ENCODE peak calls at places on chromosome 20, in five cellular contexts. P is heart left ventricle, G is lower leg skin, J is endothelial cell, Y is WTC11. O is an unnamed sample.

GRCh38 chr20:14055127-14055742 is 59.9 kb downstream of the MACROD2 start:
- DNase-seq in G (no peak), Y (no peak), P (no peak), J (peak), O (peak)

GRCh38 chr20:31644701-31645100 is 7.0 kb downstream of the COX4I2 start:
- DNase-seq in G (no peak), Y (no peak), P (no peak), J (no peak), O (no peak)

GRCh38 chr20:44990425-44990824 is 24.1 kb downstream of the STK4 start:
- DNase-seq in J (no peak), G (no peak), P (no peak), Y (no peak), O (peak)

GRCh38 chr20:11094196-11094595 is 420.4 kb upstream of the JAG1 start:
- DNase-seq in Y (no peak), J (no peak), G (no peak), P (no peak), O (no peak)

GRCh38 chr20:46333136-46333991 is 25.1 kb upstream of the CDH22 start:
- DNase-seq in P (no peak), Y (no peak), G (no peak), J (no peak), O (no peak)

GRCh38 chr20:32763202-32763999 is 1.2 kb downstream of the DNMT3B start:
- DNase-seq in Y (peak), G (no peak), J (no peak), P (no peak), O (no peak)

GRCh38 chr20:63969851-63970713 is at the start of gene ZNF512B:
- DNase-seq in G (peak), J (peak), Y (peak), P (peak), O (peak)

GRCh38 chr20:3616250-3616649 is 46.9 kb downstream of the GFRA4 start:
- DNase-seq in P (no peak), J (no peak), Y (peak), G (no peak), O (peak)

GRCh38 chr20:46200582-46201570 is 82.8 kb downstream of the CD40 start:
- DNase-seq in G (no peak), Y (no peak), J (no peak), P (no peak), O (no peak)

GRCh38 chr20:63568170-63568981 is 5.7 kb downstream of the HELZ2 start:
- DNase-seq in P (no peak), Y (no peak), G (no peak), J (no peak), O (no peak)

GRCh38 chr20:37355252-37356180 is 9.6 kb downstream of the SRC start:
- DNase-seq in G (no peak), J (no peak), P (no peak), Y (no peak), O (no peak)

GRCh38 chr20:51381557-51381956 is 161.0 kb downstream of the NFATC2 start:
- DNase-seq in J (no peak), P (no peak), Y (no peak), G (no peak), O (no peak)

GRCh38 chr20:25533920-25534700 is 51.2 kb downstream of the NINL start:
- DNase-seq in J (no peak), G (no peak), P (no peak), Y (no peak), O (no peak)

GRCh38 chr20:37627060-37627766 is 66.6 kb upstream of the CTNNBL1 start:
- DNase-seq in J (peak), P (peak), G (no peak), Y (peak), O (peak)

GRCh38 chr20:52191132-52191435 is 495 bp downstream of the ZFP64 start:
- DNase-seq in J (no peak), P (no peak), Y (no peak), G (peak), O (no peak)

GRCh38 chr20:9397928-9398327 is 116.5 kb upstream of the LAMP5 start:
- DNase-seq in G (no peak), Y (no peak), J (no peak), P (no peak), O (no peak)

GRCh38 chr20:20211274-20211987 is 156.5 kb upstream of the INSM1 start:
- DNase-seq in J (no peak), P (no peak), G (no peak), Y (no peak), O (peak)

GRCh38 chr20:31816221-31816620 is 2.9 kb upstream of the MYLK2 start:
- DNase-seq in P (no peak), Y (no peak), J (no peak), G (no peak), O (no peak)

GRCh38 chr20:354298-354977 is 7.5 kb downstream of the NRSN2 start:
- DNase-seq in P (peak), G (peak), J (peak), Y (peak), O (peak)

GRCh38 chr20:13821876-13822275 is 37.0 kb downstream of the NDUFAF5 start:
- DNase-seq in P (no peak), G (no peak), Y (no peak), J (no peak), O (no peak)

GRCh38 chr20:39019805-39020325 is 57.7 kb downstream of the DHX35 start:
- DNase-seq in P (no peak), Y (no peak), G (no peak), J (no peak), O (no peak)

GRCh38 chr20:46894971-46895905 is 595 bp downstream of the EYA2 start:
- DNase-seq in P (no peak), J (peak), G (peak), Y (peak), O (peak)

GRCh38 chr20:43727980-43728590 is 1.3 kb upstream of the GTSF1L start:
- DNase-seq in Y (no peak), J (no peak), P (no peak), G (no peak), O (no peak)

GRCh38 chr20:20463933-20464374 is 96.0 kb downstream of the INSM1 start:
- DNase-seq in G (no peak), J (no peak), P (no peak), Y (peak), O (peak)

GRCh38 chr20:37383229-37383989 is 37.5 kb downstream of the SRC start:
- DNase-seq in G (no peak), P (no peak), Y (no peak), J (no peak), O (peak)

GRCh38 chr20:2114990-2115681 is 13.5 kb downstream of the STK35 start:
- DNase-seq in P (no peak), J (no peak), Y (no peak), G (no peak), O (no peak)

GRCh38 chr20:25369971-25370370 is 20.7 kb downstream of the ABHD12 start:
- DNase-seq in P (no peak), J (no peak), G (peak), Y (no peak), O (no peak)

DNA sequence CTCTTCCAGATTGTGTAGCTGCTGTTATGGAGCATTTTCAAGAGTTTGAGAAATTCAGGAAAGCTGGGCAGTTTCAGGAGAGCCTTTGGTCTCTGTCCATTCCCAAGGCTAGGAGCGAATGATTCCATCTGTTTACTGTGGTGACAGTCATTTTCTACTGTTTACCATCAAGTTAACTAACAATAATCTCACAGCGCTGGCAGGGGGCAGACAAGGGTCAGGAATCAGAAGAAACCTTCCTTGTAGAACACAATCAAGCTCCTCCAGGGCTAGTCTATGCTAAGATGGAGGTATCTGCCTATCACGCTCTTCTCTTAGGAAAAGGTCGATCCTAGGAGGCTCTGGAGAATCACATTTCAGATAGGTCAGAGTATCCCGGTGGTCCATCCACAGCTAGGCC is 293.9 kb downstream of the KIF16B start:
- DNase-seq in J (peak), P (no peak), Y (peak), G (no peak), O (no peak)
- TF ChIP-seq CTCF in J (no peak), P (no peak), Y (no peak), G (no peak), O (no peak)

DNA sequence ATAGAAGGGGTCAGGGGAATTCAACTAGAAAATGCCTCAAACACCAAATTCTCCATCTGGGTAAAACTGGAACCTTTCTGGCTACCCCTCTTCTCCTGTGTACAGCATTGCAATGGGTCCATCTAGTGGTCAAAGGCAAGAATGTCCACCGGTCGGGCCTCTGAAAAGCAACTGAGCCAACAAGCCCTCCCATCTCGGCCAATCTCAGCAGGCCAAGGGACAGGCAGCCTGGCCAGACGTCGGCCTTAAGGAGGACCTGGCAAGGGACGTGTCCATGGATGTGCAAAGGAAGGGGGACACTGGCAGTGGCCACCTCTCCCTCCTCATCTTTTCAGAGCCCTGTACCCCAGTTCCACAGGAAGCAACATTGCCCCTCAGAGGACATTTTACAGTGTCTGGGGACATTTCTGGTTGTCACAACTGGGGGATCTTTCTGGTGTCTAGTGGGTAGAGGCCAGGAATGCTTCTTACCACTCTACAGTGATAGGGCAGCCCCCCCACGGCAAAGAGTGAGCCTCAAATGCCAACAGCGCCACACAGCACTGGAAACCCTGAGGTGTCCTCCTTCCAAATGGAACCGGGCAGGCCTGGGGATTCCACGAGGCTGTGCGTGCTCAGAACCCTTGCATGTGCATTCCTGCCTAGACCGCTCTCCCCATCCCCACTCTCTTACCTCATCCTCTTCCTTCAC is 99.8 kb upstream of the FOXA2 start:
- DNase-seq in Y (peak), J (peak), P (peak), G (no peak), O (peak)
- TF ChIP-seq CTCF in Y (peak), J (peak), P (peak), G (no peak), O (peak)

GRCh38 chr20:41245086-41245707 is 72.3 kb downstream of the ZHX3 start:
- DNase-seq in J (no peak), P (no peak), G (no peak), Y (peak), O (no peak)

GRCh38 chr20:41249371-41249770 is 68.2 kb downstream of the ZHX3 start:
- DNase-seq in Y (no peak), P (peak), G (peak), J (no peak), O (peak)

GRCh38 chr20:41247523-41248370 is 69.8 kb downstream of the ZHX3 start:
- DNase-seq in J (no peak), P (no peak), Y (no peak), G (no peak), O (peak)

GRCh38 chr20:41248371-41249024 is 69.0 kb downstream of the ZHX3 start:
- DNase-seq in J (no peak), Y (no peak), G (no peak), P (no peak), O (peak)

DNA sequence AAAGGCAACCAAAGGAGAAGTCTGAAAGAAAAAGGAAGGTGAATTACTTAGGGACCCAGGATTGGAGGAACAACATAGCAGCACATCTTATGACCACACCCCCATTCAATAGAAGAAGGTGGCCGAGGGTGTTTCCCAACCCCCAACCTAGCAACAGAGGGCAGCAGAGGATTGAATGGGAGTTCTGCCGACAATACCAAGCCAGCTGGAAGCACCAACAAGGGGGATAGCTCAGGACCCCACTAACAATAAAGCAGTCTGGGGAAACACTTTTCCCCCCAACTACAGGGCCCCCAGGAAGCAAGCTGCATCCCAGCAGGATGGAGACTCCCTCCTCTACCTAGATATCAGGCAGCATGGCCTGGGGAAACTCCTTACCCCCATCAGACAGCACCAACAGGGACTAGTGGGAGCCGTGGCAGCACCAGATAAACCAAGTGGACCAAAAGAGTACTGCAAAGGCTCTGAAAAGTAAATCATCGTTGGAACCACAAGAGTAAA is 67.7 kb downstream of the ZHX3 start:
- DNase-seq in Y (peak), J (peak), G (no peak), P (no peak), O (peak)
- TF ChIP-seq CTCF in Y (peak), J (peak), G (no peak), P (peak), O (peak)

GRCh38 chr20:59770270-59770669 is 163.2 kb downstream of the SYCP2 start:
- DNase-seq in P (no peak), G (no peak), Y (no peak), J (no peak), O (no peak)
- TF ChIP-seq CTCF in P (no peak), G (no peak), Y (no peak), J (peak), O (no peak)

GRCh38 chr20:59940129-59940955 is at the start of the genes FAM217B and PPP1R3D:
- DNase-seq in G (peak), P (peak), Y (peak), J (peak), O (peak)
- TF ChIP-seq CTCF in G (no peak), P (peak), Y (no peak), J (peak), O (peak)

GRCh38 chr20:16462711-16463110 is 110.5 kb downstream of the KIF16B start:
- DNase-seq in G (no peak), J (no peak), Y (peak), P (no peak), O (no peak)
- TF ChIP-seq CTCF in G (no peak), J (no peak), Y (no peak), P (no peak), O (no peak)

DNA sequence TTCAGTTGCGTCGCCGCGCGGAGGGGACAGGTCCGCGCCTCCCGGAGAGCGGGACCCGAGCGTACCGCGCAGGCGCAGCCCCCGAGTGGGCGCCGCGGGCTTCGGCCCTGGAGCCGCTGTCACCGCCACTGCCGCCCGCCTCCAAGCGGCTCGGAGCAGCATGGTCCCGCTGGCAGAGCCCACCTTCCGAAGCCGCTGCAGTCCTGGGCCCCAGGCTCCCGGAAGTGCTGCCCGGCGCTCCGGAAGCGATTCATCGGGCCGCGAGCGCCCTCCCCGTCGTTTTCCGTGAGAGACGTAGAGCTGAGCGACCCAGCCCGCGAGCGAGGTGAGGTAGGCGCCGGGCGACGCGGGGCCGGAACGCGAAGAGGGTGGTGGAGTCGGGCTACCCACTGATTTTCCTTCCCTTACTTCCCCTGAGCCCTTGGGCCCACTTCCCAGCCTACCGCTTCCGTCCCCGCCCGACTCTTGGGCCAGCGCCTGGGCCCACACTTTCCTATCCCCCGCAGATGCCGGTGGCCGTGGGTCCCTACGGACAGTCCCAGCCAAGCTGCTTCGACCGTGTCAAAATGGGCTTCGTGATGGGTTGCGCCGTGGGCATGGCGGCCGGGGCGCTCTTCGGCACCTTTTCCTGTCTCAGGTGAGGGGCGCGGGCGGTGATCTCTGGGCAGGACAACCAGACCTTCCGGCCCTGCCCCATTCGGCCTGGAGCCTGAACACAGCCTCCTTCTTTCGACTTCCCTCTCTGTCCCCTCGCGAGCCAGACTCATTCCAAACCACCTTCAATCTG is at the start of the genes NFS1 and ROMO1:
- DNase-seq in J (peak), Y (peak), G (peak), P (peak), O (peak)
- TF ChIP-seq CTCF in J (peak), Y (no peak), G (no peak), P (peak), O (peak)

DNA sequence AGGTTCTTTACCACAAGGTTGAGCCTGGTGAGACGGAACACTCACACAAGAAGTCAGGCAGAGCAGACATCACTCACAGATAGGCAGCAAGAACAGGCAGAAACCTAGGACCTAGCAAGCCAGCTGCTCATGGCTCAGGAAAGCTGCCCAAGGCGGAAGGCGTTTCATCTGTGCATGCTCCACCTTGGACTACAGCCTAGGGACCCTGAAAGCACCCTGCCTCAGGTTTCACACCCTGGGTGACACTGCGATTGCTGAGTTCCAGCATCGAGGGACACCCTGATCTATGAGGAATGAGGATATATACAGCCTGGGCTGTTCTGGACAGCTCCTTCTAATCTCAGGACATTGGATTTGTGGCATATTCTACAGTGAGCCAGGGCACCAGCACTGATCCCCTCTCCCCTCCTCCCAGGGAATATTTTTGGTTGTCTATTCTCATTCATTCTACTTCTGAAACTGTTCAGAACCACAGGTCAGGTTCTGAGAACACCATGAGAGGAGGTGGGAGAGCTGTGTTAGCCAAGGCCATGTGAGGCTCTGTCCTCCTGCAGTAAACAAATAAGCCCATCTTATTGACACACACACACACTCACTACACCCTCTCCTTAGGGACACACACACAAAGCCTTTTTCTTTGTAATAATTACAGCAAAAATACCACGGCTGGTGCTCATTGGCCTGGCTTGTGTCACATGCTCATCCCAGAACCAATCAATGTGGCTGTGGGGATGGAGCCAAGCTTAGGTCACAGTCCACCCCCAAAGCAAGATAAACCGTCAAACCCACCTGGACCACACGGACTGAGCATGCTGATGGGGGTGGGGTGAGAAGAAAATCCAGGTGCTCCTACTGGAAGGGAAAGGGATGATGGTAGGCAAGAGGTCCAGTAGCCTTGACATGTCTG is 26.3 kb upstream of the PMEPA1 start:
- DNase-seq in J (no peak), P (no peak), Y (no peak), G (no peak), O (no peak)
- TF ChIP-seq CTCF in J (no peak), P (no peak), Y (no peak), G (no peak), O (no peak)

O was measured in astrocyte of the spinal cord.